ENCODE peak calls at places on chromosomes 12 and 14, in six cellular contexts. R is GM20000; O is D341Med; I is PC-3; E is mucosa of gallbladder; G is activated CD4-positive, alpha-beta T cell treated with anti-CD3 and anti-CD28 coated beads for 24 hours. D is an unnamed sample.

GRCh38 chr12:31868980-31869379 is 90.2 kb upstream of the RESF1 start:
- DNase-seq in I (no peak), R (no peak), G (no peak), O (no peak), E (peak; percentile 78), D (no peak)

GRCh38 chr12:70695361-70696023 is 58.3 kb upstream of the PTPRB start:
- DNase-seq in R (no peak), E (no peak), G (no peak), I (no peak), O (no peak), D (no peak)

GRCh38 chr12:132662901-132663755 is 24.0 kb downstream of the POLE start:
- DNase-seq in O (no peak), E (no peak), G (no peak), R (no peak), I (no peak), D (no peak)

GRCh38 chr12:20212036-20212435 is 156.3 kb upstream of the PDE3A start:
- DNase-seq in G (no peak), R (no peak), E (no peak), O (no peak), I (no peak), D (no peak)

GRCh38 chr14:100889641-100890040 is 13.9 kb downstream of the RTL1 start:
- DNase-seq in E (no peak), G (no peak), R (no peak), O (no peak), I (no peak), D (no peak)

GRCh38 chr12:2198542-2198941 is 145.8 kb downstream of the CACNA1C start:
- DNase-seq in E (no peak), R (no peak), I (no peak), O (no peak), G (no peak), D (no peak)

GRCh38 chr12:52020539-52021336 is 14.0 kb downstream of the TAMALIN start:
- DNase-seq in O (peak; percentile 84), E (no peak), R (peak; percentile 82), G (peak; percentile 43), I (peak; percentile 44), D (no peak)

GRCh38 chr12:124385219-124385969 is 90.5 kb downstream of the RFLNA start:
- DNase-seq in E (no peak), I (peak; percentile 93), R (no peak), O (no peak), G (no peak), D (no peak)

GRCh38 chr12:26524862-26525465 is 308.0 kb downstream of the ITPR2 start:
- DNase-seq in I (peak; percentile 73), G (no peak), O (no peak), R (no peak), E (no peak), D (no peak)

GRCh38 chr14:32407170-32407569 is 78.1 kb downstream of the AKAP6 start:
- DNase-seq in O (no peak), R (no peak), E (no peak), I (no peak), G (no peak), D (no peak)

GRCh38 chr12:61860439-61860838 is 399.8 kb upstream of the USP15 start:
- DNase-seq in E (no peak), G (no peak), R (no peak), I (no peak), O (no peak), D (no peak)

GRCh38 chr14:23863836-23864235 is 89.7 kb upstream of the DHRS4 start:
- DNase-seq in G (no peak), E (no peak), I (no peak), O (no peak), R (no peak), D (no peak)

GRCh38 chr14:68396411-68396930 is 396.4 kb downstream of the ZFP36L1 start:
- DNase-seq in E (no peak), I (no peak), G (no peak), R (no peak), O (no peak), D (no peak)

GRCh38 chr14:75292886-75293285 is 14.3 kb downstream of the FOS start:
- DNase-seq in G (no peak), I (no peak), E (no peak), R (no peak), O (no peak), D (no peak)

GRCh38 chr12:11746024-11746771 is 96.7 kb downstream of the ETV6 start:
- DNase-seq in I (peak; percentile 72), G (no peak), R (no peak), E (no peak), O (no peak), D (no peak)

GRCh38 chr14:92951912-92952471 is 29.0 kb downstream of the CHGA start:
- DNase-seq in I (peak; percentile 68), O (peak; percentile 92), R (peak; percentile 94), G (peak; percentile 82), E (peak; percentile 80), D (peak; percentile 78)

GRCh38 chr14:68522510-68523325 is 270.1 kb downstream of the ZFP36L1 start:
- DNase-seq in G (no peak), R (no peak), E (peak; percentile 9), I (no peak), O (no peak), D (no peak)

GRCh38 chr14:24941719-24942118 is 108.2 kb downstream of the STXBP6 start:
- DNase-seq in R (no peak), O (no peak), G (no peak), I (no peak), E (no peak), D (no peak)

GRCh38 chr14:61215222-61216010 is 65.7 kb downstream of the TMEM30B start:
- DNase-seq in R (no peak), I (no peak), E (no peak), G (no peak), O (no peak), D (no peak)

GRCh38 chr12:92312463-92312970 is 166.9 kb upstream of the BTG1 start:
- DNase-seq in I (peak; percentile 39), R (no peak), E (no peak), G (no peak), O (no peak), D (no peak)

GRCh38 chr12:124398578-124399227 is 103.8 kb downstream of the RFLNA start:
- DNase-seq in E (peak; percentile 58), I (no peak), O (no peak), G (no peak), R (no peak), D (no peak)

D was measured in hypothalamus.